ENCODE peak calls at places on chromosomes 7 and 10, in nine cellular contexts. Y is H1, D is HCT116, E is breast epithelium, U is tibial nerve, Q is K562, P is heart left ventricle, G is NB4, C is uterus. X is an unnamed sample.
A peak's percentile ranks its signal among the peaks of the same experiment; 100 is the strongest.

GRCh38 chr7:41006591-41006990 is 696.3 kb downstream of the INHBA start:
- DNase-seq in Y (no peak), D (peak; percentile 48), E (no peak), U (no peak), Q (no peak), P (no peak), G (no peak), C (no peak), X (no peak)

GRCh38 chr7:151853896-151854807 is 22.8 kb downstream of the PRKAG2 start:
- DNase-seq in Y (no peak), D (no peak), E (peak; percentile 39), U (no peak), Q (no peak), P (peak; percentile 51), G (no peak), C (no peak), X (no peak)

GRCh38 chr10:102413053-102413705 is 5.4 kb downstream of the PSD start:
- DNase-seq in Y (no peak), D (no peak), E (no peak), U (no peak), Q (no peak), P (no peak), G (peak; percentile 45), C (no peak), X (no peak)

GRCh38 chr10:10819206-10819856 is 198.3 kb upstream of the CELF2 start:
- DNase-seq in Y (no peak), D (no peak), E (no peak), U (no peak), Q (no peak), P (no peak), G (no peak), C (no peak), X (no peak)

GRCh38 chr10:111335826-111336225 is 259.0 kb downstream of the ADRA2A start:
- DNase-seq in Y (no peak), D (no peak), E (no peak), U (no peak), Q (no peak), P (no peak), G (no peak), C (no peak), X (no peak)

GRCh38 chr10:99395750-99396445 is 34.5 kb downstream of the GOT1 start:
- DNase-seq in Y (no peak), D (no peak), E (peak; percentile 39), U (no peak), Q (no peak), P (no peak), G (no peak), C (no peak), X (no peak)

GRCh38 chr10:80126876-80127275 is 5.7 kb upstream of the PLAC9 start:
- DNase-seq in Y (no peak), D (no peak), E (no peak), U (no peak), Q (no peak), P (no peak), G (no peak), C (no peak), X (no peak)

GRCh38 chr10:70512149-70512611 is 33.6 kb downstream of the PALD1 start:
- DNase-seq in Y (no peak), D (no peak), E (no peak), U (no peak), Q (no peak), P (no peak), G (peak; percentile 48), C (no peak), X (no peak)

GRCh38 chr10:122051609-122052385 is 62.8 kb downstream of the TACC2 start:
- DNase-seq in Y (no peak), D (peak; percentile 79), E (peak; percentile 88), U (peak; percentile 30), Q (peak; percentile 18), P (no peak), G (peak; percentile 39), C (peak; percentile 56), X (no peak)

GRCh38 chr7:149772236-149772820 is 1.1 kb downstream of the ZNF467 start:
- DNase-seq in Y (no peak), D (no peak), E (no peak), U (peak; percentile 27), Q (peak; percentile 41), P (peak; percentile 86), G (no peak), C (peak; percentile 46), X (no peak)

GRCh38 chr10:48700071-48700470 is 15.4 kb downstream of the WDFY4 start:
- DNase-seq in Y (no peak), D (no peak), E (no peak), U (no peak), Q (no peak), P (no peak), G (peak; percentile 24), C (no peak), X (no peak)

GRCh38 chr10:10730644-10731043 is 287.0 kb upstream of the CELF2 start:
- DNase-seq in Y (no peak), D (no peak), E (no peak), U (no peak), Q (no peak), P (no peak), G (no peak), C (no peak), X (no peak)

GRCh38 chr10:131815366-131816156 is 85.2 kb upstream of the PPP2R2D start:
- DNase-seq in Y (no peak), D (no peak), E (peak; percentile 8), U (no peak), Q (no peak), P (peak; percentile 23), G (no peak), C (no peak), X (no peak)

GRCh38 chr7:83060218-83060617 is 102.5 kb downstream of the PCLO start:
- DNase-seq in Y (no peak), D (no peak), E (no peak), U (no peak), Q (no peak), P (peak; percentile 37), G (no peak), C (no peak), X (no peak)

GRCh38 chr7:32250494-32251260 is 180.5 kb upstream of the PDE1C start:
- DNase-seq in Y (no peak), D (no peak), E (no peak), U (no peak), Q (no peak), P (no peak), G (no peak), C (no peak), X (no peak)

GRCh38 chr7:15515201-15515777 is 46.5 kb downstream of the AGMO start:
- DNase-seq in Y (no peak), D (no peak), E (no peak), U (no peak), Q (no peak), P (no peak), G (no peak), C (no peak), X (no peak)

GRCh38 chr10:58963101-58963534 is 213.3 kb upstream of the PHYHIPL start:
- DNase-seq in Y (no peak), D (no peak), E (no peak), U (no peak), Q (peak; percentile 7), P (no peak), G (peak; percentile 18), C (no peak), X (no peak)

DNA sequence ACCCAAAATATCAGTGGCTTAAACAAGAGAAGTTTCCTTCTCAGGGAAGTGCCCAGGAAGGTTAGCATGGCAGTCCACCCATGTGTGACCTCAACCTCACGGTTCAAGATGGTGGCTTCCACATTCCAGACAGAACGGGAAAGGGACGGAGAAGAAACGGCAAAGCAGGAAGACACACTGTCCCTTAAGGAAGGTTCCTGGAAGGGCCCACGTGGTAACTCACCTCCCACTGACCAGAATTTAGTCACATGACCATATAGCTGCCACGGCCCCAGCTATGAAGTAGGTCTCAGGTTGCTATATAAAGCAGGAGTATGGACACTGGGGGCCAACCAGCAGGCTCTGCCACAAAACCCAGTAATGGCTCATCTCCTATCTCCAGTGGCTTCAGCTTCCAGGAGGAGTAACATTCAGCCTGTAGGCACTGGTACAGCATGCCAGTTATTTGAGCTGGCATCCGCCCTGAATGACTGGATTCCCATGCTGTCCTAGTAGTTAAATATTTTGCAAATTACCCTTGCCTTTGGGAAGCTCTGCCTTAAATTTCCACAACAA is 278.5 kb upstream of the KLF14 start:
- DNase-seq in Y (no peak), D (no peak), E (no peak), U (no peak), Q (peak; percentile 45), P (no peak), G (no peak), C (no peak), X (no peak)
- TF ChIP-seq POLR2A in Y (no peak), D (peak; percentile 60), E (no peak), U (no peak), Q (no peak), P (no peak), G (no peak), C (no peak), X (no peak)

GRCh38 chr7:33904680-33905388 is 505 bp upstream of the BMPER start:
- DNase-seq in Y (no peak), D (no peak), E (no peak), U (no peak), Q (no peak), P (no peak), G (no peak), C (peak; percentile 33), X (no peak)

GRCh38 chr7:33901847-33902246 is 3.5 kb upstream of the BMPER start:
- DNase-seq in Y (no peak), D (no peak), E (no peak), U (no peak), Q (no peak), P (no peak), G (no peak), C (no peak), X (no peak)

GRCh38 chr7:33903770-33904679 is 1.3 kb upstream of the BMPER start:
- DNase-seq in Y (no peak), D (no peak), E (no peak), U (peak; percentile 33), Q (no peak), P (peak; percentile 67), G (no peak), C (peak; percentile 62), X (no peak)

GRCh38 chr7:33900501-33900900 is 4.8 kb upstream of the BMPER start:
- DNase-seq in Y (no peak), D (no peak), E (no peak), U (no peak), Q (no peak), P (no peak), G (no peak), C (no peak), X (no peak)

GRCh38 chr7:33901199-33901598 is 4.1 kb upstream of the BMPER start:
- DNase-seq in Y (no peak), D (no peak), E (no peak), U (no peak), Q (no peak), P (no peak), G (no peak), C (no peak), X (no peak)
- TF ChIP-seq POLR2A in Y (no peak), D (no peak), E (no peak), U (no peak), Q (no peak), P (no peak), G (no peak), C (no peak), X (no peak)

GRCh38 chr7:70681847-70682350 is 450.0 kb upstream of the GALNT17 start:
- DNase-seq in Y (no peak), D (no peak), E (no peak), U (no peak), Q (no peak), P (no peak), G (no peak), C (no peak), X (no peak)
- TF ChIP-seq POLR2A in Y (no peak), D (no peak), E (no peak), U (no peak), Q (no peak), P (no peak), G (no peak), C (no peak), X (no peak)

GRCh38 chr7:94394399-94395140 is at the start of gene COL1A2:
- DNase-seq in Y (no peak), D (no peak), E (peak; percentile 51), U (peak; percentile 66), Q (peak; percentile 6), P (peak; percentile 87), G (no peak), C (peak; percentile 89), X (peak; percentile 8)
- TF ChIP-seq POLR2A in Y (no peak), D (no peak), E (no peak), U (peak; percentile 51), Q (no peak), P (no peak), G (no peak), C (peak; percentile 68), X (no peak)

X was measured in erythroblast.